ENCODE peak calls at places on chromosome 12, in four cellular contexts. Y, P, V and T are unnamed samples.

GRCh38 chr12:8860165-8860961 is 37.9 kb downstream of the A2ML1 start:
- DNase-seq in Y (peak), P (no peak), V (peak), T (peak)

GRCh38 chr12:105357162-105357691 is 26.7 kb downstream of the C12orf75 start:
- DNase-seq in Y (no peak), P (no peak), V (no peak), T (peak)

GRCh38 chr12:98154850-98155249 is 360.5 kb upstream of the TMPO start:
- DNase-seq in Y (no peak), P (peak), V (no peak), T (no peak)

GRCh38 chr12:63068857-63069442 is 82.1 kb downstream of the AVPR1A start:
- DNase-seq in Y (no peak), P (no peak), V (peak), T (no peak)

GRCh38 chr12:105107176-105107496 is 395 bp upstream of the WASHC4 start:
- DNase-seq in Y (no peak), P (no peak), V (no peak), T (no peak)

GRCh38 chr12:132600048-132601032 is 10.0 kb downstream of the LRCOL1 start:
- DNase-seq in Y (peak), P (peak), V (no peak), T (no peak)

GRCh38 chr12:58710896-58711295 is 209.4 kb downstream of the LRIG3 start:
- DNase-seq in Y (no peak), P (no peak), V (no peak), T (no peak)

GRCh38 chr12:51118706-51119105 is 35.3 kb upstream of the CSRNP2 start:
- DNase-seq in Y (no peak), P (no peak), V (no peak), T (no peak)

GRCh38 chr12:47281667-47282171 is 202.0 kb upstream of the AMIGO2 start:
- DNase-seq in Y (no peak), P (no peak), V (no peak), T (no peak)

GRCh38 chr12:132312516-132312915 is 16.9 kb downstream of the GALNT9 start:
- DNase-seq in Y (no peak), P (no peak), V (no peak), T (no peak)

GRCh38 chr12:103936679-103937078 is 6.5 kb downstream of the HSP90B1 start:
- DNase-seq in Y (no peak), P (no peak), V (no peak), T (no peak)

GRCh38 chr12:19288603-19289244 is 150.6 kb upstream of the AEBP2 start:
- DNase-seq in Y (no peak), P (no peak), V (peak), T (no peak)

GRCh38 chr12:89250213-89250612 is 102.1 kb downstream of the DUSP6 start:
- DNase-seq in Y (no peak), P (no peak), V (no peak), T (no peak)

GRCh38 chr12:123004287-123004686 is 23.8 kb downstream of the ARL6IP4 start:
- DNase-seq in Y (no peak), P (no peak), V (no peak), T (no peak)

GRCh38 chr12:112837629-112838191 is 46.2 kb downstream of the RPH3A start:
- DNase-seq in Y (no peak), P (no peak), V (no peak), T (no peak)

GRCh38 chr12:94753071-94753779 is 102.9 kb upstream of the TMCC3 start:
- DNase-seq in Y (no peak), P (no peak), V (no peak), T (no peak)

GRCh38 chr12:125220404-125221273 is 155.4 kb downstream of the AACS start:
- DNase-seq in Y (no peak), P (no peak), V (no peak), T (no peak)

GRCh38 chr12:112183141-112183581 is 57.8 kb downstream of the TRAFD1 start:
- DNase-seq in Y (no peak), P (no peak), V (no peak), T (no peak)

GRCh38 chr12:105920161-105920684 is 218.5 kb downstream of the NUAK1 start:
- DNase-seq in Y (peak), P (peak), V (no peak), T (no peak)

GRCh38 chr12:68375701-68376469 is 43.7 kb upstream of the MDM1 start:
- DNase-seq in Y (no peak), P (no peak), V (no peak), T (no peak)

GRCh38 chr12:57803317-57803893 is 15.1 kb downstream of the AVIL start:
- DNase-seq in Y (peak), P (peak), V (no peak), T (no peak)

GRCh38 chr12:85057370-85057963 is 21.3 kb downstream of the LRRIQ1 start:
- DNase-seq in Y (no peak), P (no peak), V (peak), T (no peak)

GRCh38 chr12:111037047-111037446 is 116.7 kb upstream of the MYL2 start:
- DNase-seq in Y (no peak), P (no peak), V (no peak), T (no peak)

GRCh38 chr12:123856681-123857080 is 94.6 kb downstream of the DNAH10 start:
- DNase-seq in Y (no peak), P (no peak), V (no peak), T (no peak)

GRCh38 chr12:29769162-29769820 is 14.5 kb downstream of the TMTC1 start:
- DNase-seq in Y (no peak), P (no peak), V (no peak), T (no peak)

GRCh38 chr12:93453633-93454032 is 11.9 kb upstream of the UBE2N start:
- DNase-seq in Y (no peak), P (no peak), V (no peak), T (no peak)

GRCh38 chr12:59087077-59087673 is 166.9 kb upstream of the LRIG3 start:
- DNase-seq in Y (no peak), P (no peak), V (no peak), T (no peak)

GRCh38 chr12:89756100-89756637 is 47.5 kb upstream of the ATP2B1 start:
- DNase-seq in Y (no peak), P (no peak), V (no peak), T (no peak)

GRCh38 chr12:68349921-68350606 is 17.9 kb upstream of the MDM1 start:
- DNase-seq in Y (no peak), P (no peak), V (no peak), T (no peak)

GRCh38 chr12:28974166-28974565 is 174.9 kb upstream of the FAR2 start:
- DNase-seq in Y (no peak), P (no peak), V (peak), T (no peak)

GRCh38 chr12:122687091-122687490 is 16.1 kb downstream of the HCAR2 start:
- DNase-seq in Y (no peak), P (no peak), V (no peak), T (no peak)

GRCh38 chr12:109777544-109777943 is 55.7 kb downstream of the TRPV4 start:
- DNase-seq in Y (no peak), P (no peak), V (peak), T (peak)

GRCh38 chr12:24780969-24781368 is 167.9 kb downstream of the BCAT1 start:
- DNase-seq in Y (no peak), P (no peak), V (peak), T (no peak)

DNA sequence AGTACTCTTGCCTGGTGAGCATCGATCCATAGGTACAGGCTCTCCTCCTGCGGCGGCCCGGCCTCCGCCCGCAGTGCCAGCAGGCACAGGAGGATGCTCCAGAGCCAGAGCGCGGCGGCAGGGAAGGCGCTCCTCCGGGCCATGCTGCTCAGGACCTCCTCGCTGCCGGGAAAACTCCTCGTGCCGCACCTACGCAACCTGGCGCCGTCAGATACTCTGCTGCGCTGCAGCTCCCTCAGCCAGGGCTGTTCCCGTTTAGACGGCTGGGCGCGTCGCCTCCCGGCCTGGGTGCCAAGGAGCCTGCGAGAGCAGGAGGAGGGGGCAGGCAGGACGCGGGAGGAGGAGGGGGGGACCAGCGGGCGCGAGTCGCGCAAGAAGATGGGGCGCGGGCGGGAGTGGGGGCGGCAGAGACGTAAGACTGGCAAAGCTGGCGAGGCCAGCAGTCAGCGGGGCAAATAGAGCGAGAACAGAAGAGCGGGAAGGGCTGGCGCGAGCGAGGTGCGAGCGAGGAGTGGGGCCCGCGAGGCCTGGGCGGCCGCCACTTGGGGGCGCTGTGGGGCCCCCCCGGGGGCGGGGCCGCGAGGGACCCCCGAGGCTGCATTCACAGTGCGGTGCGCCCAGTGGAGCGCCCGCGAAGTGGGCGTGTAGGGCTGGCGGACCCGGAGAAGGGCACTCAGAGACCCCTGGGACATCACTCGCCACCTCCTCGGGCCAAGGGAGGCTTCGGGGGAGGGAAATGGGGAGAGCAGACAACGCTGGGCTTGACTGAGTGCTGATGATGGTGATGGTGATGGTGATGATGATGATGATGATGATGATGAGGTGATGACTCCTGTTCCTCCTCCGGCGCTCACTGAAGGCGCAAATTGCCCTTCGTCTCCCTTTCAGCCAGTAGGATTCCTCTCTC is at the start of gene WIF1:
- DNase-seq in Y (no peak), P (no peak), V (no peak), T (peak)
- H3K4me3 ChIP-seq in Y (peak), P (peak), V (no peak), T (peak)

DNA sequence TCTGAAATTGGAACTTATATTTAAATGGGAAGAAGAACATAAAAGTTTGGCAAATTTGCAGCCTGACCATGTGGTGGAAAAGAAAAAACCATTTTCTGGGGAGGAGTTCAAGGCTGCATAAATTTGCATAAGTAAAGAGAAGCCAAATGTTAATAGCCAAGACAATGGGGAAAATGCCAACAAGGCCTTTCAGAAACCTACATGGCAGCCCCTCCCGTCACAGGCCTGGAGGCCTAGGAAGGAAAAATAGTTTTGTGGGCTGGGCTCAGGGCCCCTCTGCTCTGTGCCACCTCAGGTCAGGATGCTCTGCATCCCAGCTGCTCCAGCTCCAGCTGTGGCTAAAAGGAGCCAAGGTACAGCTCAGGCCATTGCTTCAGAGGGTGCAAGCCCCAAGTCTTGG is 67.6 kb upstream of the CCDC60 start:
- DNase-seq in Y (no peak), P (no peak), V (no peak), T (no peak)
- H3K4me3 ChIP-seq in Y (no peak), P (no peak), V (no peak), T (no peak)

GRCh38 chr12:16611146-16611545 is 5.2 kb upstream of the LMO3 start:
- DNase-seq in Y (no peak), P (no peak), V (no peak), T (no peak)
- H3K4me3 ChIP-seq in Y (peak), P (peak), V (no peak), T (no peak)

DNA sequence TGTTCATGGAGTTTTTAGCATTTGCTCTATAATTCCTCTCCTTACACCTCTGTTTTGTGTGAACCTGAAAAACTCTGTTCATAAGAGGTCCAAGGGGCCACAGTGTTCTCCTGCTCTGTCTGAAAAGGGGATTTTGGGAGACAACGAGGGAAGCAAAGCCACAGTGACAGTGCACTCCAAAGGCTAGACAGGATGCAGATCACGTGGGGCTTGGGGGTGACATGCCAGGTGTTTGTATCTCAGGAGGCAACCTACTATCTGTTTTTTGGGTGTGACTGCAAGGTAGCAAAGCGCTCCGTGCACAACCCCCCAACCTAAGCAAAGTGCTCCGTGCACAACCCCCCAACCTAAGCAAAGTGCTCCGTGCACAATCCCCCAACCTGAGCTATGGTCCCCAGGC is 5.1 kb upstream of the CHD4 start:
- DNase-seq in Y (no peak), P (no peak), V (no peak), T (no peak)
- H3K4me3 ChIP-seq in Y (peak), P (no peak), V (no peak), T (no peak)

DNA sequence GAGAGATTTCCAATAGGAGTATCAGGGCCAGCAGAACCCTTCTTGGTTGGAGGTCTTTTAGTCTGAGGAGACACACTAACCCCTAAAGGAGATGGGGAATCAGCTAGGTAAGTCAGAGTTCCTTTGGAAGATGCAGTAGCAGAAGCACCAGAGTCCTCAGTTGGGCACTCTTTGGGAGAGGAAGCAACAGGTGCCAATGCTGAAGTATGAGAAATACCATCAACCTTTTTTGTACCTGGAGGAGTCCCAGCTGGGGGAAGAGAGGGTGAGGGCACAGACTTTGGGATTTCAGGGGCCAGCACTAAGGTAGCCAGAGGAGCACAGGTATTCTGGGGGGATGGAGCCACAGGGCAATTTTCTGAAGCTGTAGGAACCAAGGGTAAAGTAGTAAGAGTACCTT is 6.0 kb downstream of the NACA start:
- DNase-seq in Y (no peak), P (no peak), V (no peak), T (no peak)
- H3K4me3 ChIP-seq in Y (no peak), P (no peak), V (no peak), T (no peak)

GRCh38 chr12:116820077-116820656 is 61.1 kb downstream of the HRK start:
- DNase-seq in Y (no peak), P (no peak), V (no peak), T (no peak)
- H3K4me3 ChIP-seq in Y (no peak), P (no peak), V (no peak), T (no peak)

DNA sequence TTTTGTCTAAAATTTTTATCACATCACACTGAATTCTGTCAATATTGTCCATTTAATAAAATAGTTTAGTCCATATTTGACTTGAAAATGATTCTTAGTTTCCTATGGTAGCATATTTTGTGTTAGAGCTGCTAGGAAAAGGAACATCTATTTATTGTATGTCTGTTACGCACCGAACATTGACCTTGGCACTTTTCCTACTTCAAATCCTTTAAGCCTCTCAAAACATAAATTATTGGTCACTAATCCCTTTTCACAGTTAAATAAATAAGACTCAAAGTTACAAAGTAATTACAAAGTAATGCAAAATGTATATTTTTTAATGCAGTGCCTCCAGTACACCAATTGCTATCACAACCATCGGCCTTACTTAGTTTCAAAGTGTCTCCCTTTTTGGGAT is 28.5 kb downstream of the DCN start:
- DNase-seq in Y (no peak), P (no peak), V (no peak), T (no peak)
- H3K4me3 ChIP-seq in Y (no peak), P (no peak), V (no peak), T (no peak)

GRCh38 chr12:76768566-76768965 is 4.7 kb downstream of the ZDHHC17 start:
- DNase-seq in Y (no peak), P (no peak), V (no peak), T (no peak)

GRCh38 chr12:76763746-76764675 is at the start of gene ZDHHC17:
- DNase-seq in Y (peak), P (peak), V (peak), T (peak)

GRCh38 chr12:76766161-76766560 is 2.2 kb downstream of the ZDHHC17 start:
- DNase-seq in Y (no peak), P (no peak), V (no peak), T (no peak)

GRCh38 chr12:76764856-76765255 is 941 bp downstream of the ZDHHC17 start:
- DNase-seq in Y (no peak), P (no peak), V (no peak), T (peak)

GRCh38 chr12:76765598-76765997 is 1.7 kb downstream of the ZDHHC17 start:
- DNase-seq in Y (no peak), P (no peak), V (no peak), T (no peak)
- H3K4me3 ChIP-seq in Y (peak), P (peak), V (peak), T (no peak)

DNA sequence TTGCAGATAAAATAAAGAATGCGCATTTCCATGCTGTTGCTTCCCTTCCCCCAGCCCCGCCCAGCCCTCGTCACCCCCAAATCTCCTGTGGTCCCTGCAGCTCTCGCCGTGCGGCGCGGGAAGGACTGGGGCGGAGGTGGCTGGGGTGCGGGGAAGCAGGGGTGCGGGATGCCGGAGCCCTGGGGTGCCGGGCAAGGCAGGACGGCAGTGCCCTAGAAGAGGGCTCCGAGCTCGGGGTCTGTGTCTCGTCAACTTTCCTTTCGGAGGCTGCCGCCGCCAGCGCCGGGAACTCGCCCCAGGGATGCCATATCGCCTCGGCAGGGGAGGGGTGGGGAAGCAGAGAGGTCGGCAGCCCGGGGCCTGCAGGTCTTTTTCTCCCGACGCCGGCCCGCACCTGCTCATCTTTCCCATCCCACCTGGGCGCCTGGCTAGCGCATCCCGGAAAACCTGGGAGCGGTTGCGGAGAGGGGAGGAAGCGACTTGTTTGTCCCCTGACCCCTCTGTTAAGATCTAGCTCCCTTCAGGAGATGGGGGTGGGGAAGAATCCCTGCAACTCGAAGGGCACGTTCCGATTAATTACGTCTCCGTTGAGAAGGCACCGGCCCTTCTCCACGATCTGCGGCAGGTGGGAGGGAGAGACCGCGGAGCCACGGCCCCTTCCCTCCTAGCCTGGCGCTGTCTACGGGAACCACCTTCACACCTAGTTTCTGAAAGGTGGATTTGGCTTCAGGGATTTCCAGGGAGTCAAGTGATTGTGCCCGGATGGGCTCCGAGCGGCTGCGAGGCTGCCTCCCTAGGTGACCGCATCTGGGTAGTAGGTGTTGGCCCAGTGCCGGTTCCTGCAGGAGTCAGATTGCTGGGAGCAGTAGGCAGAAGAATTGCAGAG is 621 bp downstream of the CNTN1 start:
- DNase-seq in Y (no peak), P (no peak), V (no peak), T (peak)
- H3K4me3 ChIP-seq in Y (peak), P (peak), V (no peak), T (no peak)

DNA sequence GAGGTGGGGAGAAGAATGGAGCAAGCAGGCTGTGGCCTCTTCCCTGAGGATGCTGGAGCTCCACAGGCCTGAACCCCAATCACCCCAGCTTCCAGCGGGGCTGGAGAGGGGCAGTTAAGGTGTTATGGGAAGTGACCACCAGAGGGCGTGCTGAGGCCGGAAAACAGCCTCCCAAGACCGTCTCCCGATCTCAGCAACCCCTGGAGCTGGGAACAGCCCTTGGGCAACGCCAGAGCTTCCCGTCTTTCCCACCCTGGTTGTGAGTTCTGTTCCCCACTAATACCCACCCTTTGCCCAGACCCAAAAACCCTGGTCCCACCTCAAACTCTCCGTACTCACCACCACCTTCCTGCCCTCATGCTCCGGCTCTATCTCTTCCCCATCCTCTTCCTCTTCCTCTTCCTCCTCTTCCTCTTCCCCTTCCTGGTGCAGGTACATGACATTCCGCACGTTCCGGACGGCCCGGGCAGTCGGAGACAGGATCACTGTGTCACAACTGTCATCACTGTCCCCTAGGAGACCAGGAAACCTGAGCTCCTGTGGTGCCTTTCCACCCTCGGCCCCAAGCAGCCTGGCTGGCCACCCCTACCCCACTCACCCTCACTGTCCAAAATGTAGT is 13.1 kb downstream of the SPRYD3 start:
- DNase-seq in Y (peak), P (peak), V (no peak), T (no peak)
- H3K4me3 ChIP-seq in Y (peak), P (no peak), V (no peak), T (no peak)